ENCODE peak calls at places on chromosome 11, in six cellular contexts. L is neural crest cell, B is A549, W is small intestine, O is T-helper 2 cell, G is GM19239. K is an unnamed sample.
A peak's percentile ranks its signal among the peaks of the same experiment; 100 is the strongest.

GRCh38 chr11:67022961-67023956 is at the start of gene SYT12:
- DNase-seq in W (no peak), B (peak; percentile 35), G (no peak), L (no peak), O (no peak), K (no peak)

GRCh38 chr11:18329196-18329870 is 7.0 kb downstream of the GTF2H1 start:
- DNase-seq in O (no peak), L (no peak), G (no peak), W (peak; percentile 45), B (no peak), K (no peak)

GRCh38 chr11:80698646-80699045 is 1257.8 kb upstream of the TENM4 start:
- DNase-seq in B (no peak), L (no peak), O (no peak), G (no peak), W (no peak), K (no peak)

GRCh38 chr11:1826552-1827094 is 8.2 kb upstream of the SYT8 start:
- DNase-seq in O (no peak), G (no peak), W (peak; percentile 67), B (peak; percentile 72), L (no peak), K (no peak)

GRCh38 chr11:130782361-130783221 is 133.7 kb downstream of the SNX19 start:
- DNase-seq in W (no peak), B (no peak), L (no peak), G (no peak), O (no peak), K (no peak)

GRCh38 chr11:93572171-93572570 is 29.0 kb upstream of the SMCO4 start:
- DNase-seq in L (no peak), W (no peak), B (no peak), G (no peak), O (no peak), K (no peak)

GRCh38 chr11:94449437-94449836 is 44.2 kb downstream of the MRE11 start:
- DNase-seq in O (no peak), L (no peak), G (no peak), B (peak; percentile 13), W (peak; percentile 8), K (no peak)

GRCh38 chr11:116086426-116086825 is 582.2 kb upstream of the CADM1 start:
- DNase-seq in O (no peak), G (no peak), B (no peak), L (no peak), W (peak; percentile 46), K (no peak)

GRCh38 chr11:63212742-63213141 is 30.7 kb downstream of the SLC22A25 start:
- DNase-seq in G (peak; percentile 12), L (peak; percentile 20), W (peak; percentile 11), O (no peak), B (peak; percentile 26), K (no peak)

GRCh38 chr11:69088676-69089146 is 40.0 kb downstream of the TPCN2 start:
- DNase-seq in G (peak; percentile 99), O (no peak), W (peak; percentile 78), L (peak; percentile 78), B (peak; percentile 97), K (peak; percentile 17)

GRCh38 chr11:34407121-34407813 is 31.5 kb upstream of the CAT start:
- DNase-seq in O (no peak), B (no peak), W (no peak), G (no peak), L (no peak), K (no peak)

GRCh38 chr11:31412946-31413345 is 43.3 kb downstream of the DNAJC24 start:
- DNase-seq in W (no peak), G (no peak), B (no peak), L (no peak), O (no peak), K (no peak)

GRCh38 chr11:117885777-117886176 is 9.3 kb upstream of the FXYD6 start:
- DNase-seq in O (no peak), W (no peak), L (no peak), G (no peak), B (no peak), K (no peak)

GRCh38 chr11:72228229-72228843 is 3.8 kb downstream of the INPPL1 start:
- DNase-seq in B (no peak), W (no peak), L (no peak), O (no peak), G (no peak), K (no peak)

GRCh38 chr11:92383430-92383829 is 158.8 kb downstream of the FAT3 start:
- DNase-seq in L (no peak), G (no peak), O (no peak), B (no peak), W (no peak), K (no peak)

GRCh38 chr11:36509265-36509664 is 807 bp downstream of the TRAF6 start:
- DNase-seq in O (no peak), B (no peak), G (no peak), W (peak; percentile 33), L (no peak), K (no peak)

GRCh38 chr11:100791103-100791502 is 104.0 kb downstream of the ARHGAP42 start:
- DNase-seq in G (no peak), W (no peak), B (no peak), O (no peak), L (no peak), K (no peak)

GRCh38 chr11:84289381-84289906 is 1003.3 kb upstream of the CCDC90B start:
- DNase-seq in G (peak; percentile 3), O (no peak), W (no peak), L (no peak), B (no peak), K (no peak)

GRCh38 chr11:57240007-57240406 is 3.0 kb upstream of the APLNR start:
- DNase-seq in L (no peak), O (no peak), W (peak; percentile 13), G (no peak), B (no peak), K (no peak)

GRCh38 chr11:132058211-132058772 is 687.9 kb downstream of the NTM start:
- DNase-seq in G (no peak), L (no peak), W (peak; percentile 8), O (no peak), B (no peak), K (peak; percentile 0)

GRCh38 chr11:129287920-129288319 is 87.7 kb upstream of the BARX2 start:
- DNase-seq in L (no peak), B (no peak), O (no peak), G (no peak), W (no peak), K (no peak)

GRCh38 chr11:35584321-35584720 is 33.9 kb upstream of the FJX1 start:
- DNase-seq in W (no peak), L (no peak), O (no peak), G (no peak), B (no peak), K (no peak)